ENCODE peak calls at places on chromosomes 12 and 14, in eight cellular contexts. M is iPS DF 6.9; N is left ventricle myocardium inferior; A is Peyer's patch; L is ovary; X is GM23338; S is PC-3; C is naive thymus-derived CD4-positive, alpha-beta T cell. P is an unnamed sample. For H3K4me1, the result is how much of the 10 kb centered on the place peaks cover.

GRCh38 chr12:127507336-127507735 is 759.6 kb upstream of the TMEM132C start:
- DNase-seq in M (no peak), N (no peak), A (no peak), L (no peak), X (no peak), S (no peak), C (no peak), P (no peak)

GRCh38 chr12:87816186-87816585 is 213.0 kb downstream of the C12orf50 start:
- DNase-seq in M (no peak), N (no peak), A (no peak), L (no peak), X (no peak), S (no peak), C (no peak), P (peak)

GRCh38 chr14:106872619-106873446 is 1346.5 kb downstream of the TMEM121 start:
- DNase-seq in M (no peak), N (peak), A (peak), L (peak), X (peak), S (peak), C (peak), P (peak)

GRCh38 chr12:99600388-99600787 is 47.2 kb upstream of the GARIN6 start:
- DNase-seq in M (no peak), N (no peak), A (no peak), L (no peak), X (no peak), S (no peak), C (no peak), P (no peak)

GRCh38 chr12:14554281-14555008 is 13.2 kb downstream of the PLBD1 start:
- DNase-seq in M (no peak), N (peak), A (peak), L (no peak), X (no peak), S (peak), C (no peak), P (peak)

GRCh38 chr12:59149995-59150642 is 229.8 kb upstream of the LRIG3 start:
- DNase-seq in M (peak), N (no peak), A (no peak), L (no peak), X (peak), S (peak), C (no peak), P (peak)

GRCh38 chr14:102805454-102805891 is 28.2 kb downstream of the TRAF3 start:
- DNase-seq in M (no peak), N (no peak), A (no peak), L (no peak), X (no peak), S (peak), C (peak), P (no peak)

GRCh38 chr12:69821441-69822204 is 3.4 kb upstream of the MYRFL start:
- DNase-seq in M (no peak), N (no peak), A (no peak), L (no peak), X (no peak), S (peak), C (no peak), P (peak)

GRCh38 chr14:68688872-68689371 is 103.9 kb downstream of the ZFP36L1 start:
- DNase-seq in M (no peak), N (no peak), A (no peak), L (peak), X (peak), S (peak), C (no peak), P (peak)

GRCh38 chr14:31229638-31230229 is 22.1 kb upstream of the HECTD1 start:
- DNase-seq in M (no peak), N (peak), A (peak), L (peak), X (peak), S (peak), C (no peak), P (peak)

GRCh38 chr12:55724226-55724939 is 4.2 kb downstream of the RDH5 start:
- DNase-seq in M (no peak), N (peak), A (peak), L (peak), X (peak), S (peak), C (peak), P (peak)

GRCh38 chr14:31829256-31829923 is 247.7 kb upstream of the ARHGAP5 start:
- DNase-seq in M (no peak), N (no peak), A (no peak), L (no peak), X (peak), S (peak), C (no peak), P (peak)

GRCh38 chr12:46005151-46005797 is 14.9 kb upstream of the SCAF11 start:
- DNase-seq in M (no peak), N (no peak), A (no peak), L (no peak), X (no peak), S (peak), C (peak), P (peak)

GRCh38 chr14:105249175-105250007 is 1.1 kb downstream of the BTBD6 start:
- DNase-seq in M (no peak), N (no peak), A (no peak), L (peak), X (peak), S (peak), C (no peak), P (peak)

GRCh38 chr12:28993720-28994119 is 155.4 kb upstream of the FAR2 start:
- DNase-seq in M (no peak), N (no peak), A (no peak), L (no peak), X (no peak), S (no peak), C (no peak), P (no peak)

GRCh38 chr14:68585690-68586089 is 207.2 kb downstream of the ZFP36L1 start:
- DNase-seq in M (no peak), N (no peak), A (no peak), L (peak), X (no peak), S (no peak), C (no peak), P (peak)

GRCh38 chr14:69693823-69694729 is 72.9 kb upstream of the SRSF5 start:
- DNase-seq in M (no peak), N (no peak), A (peak), L (peak), X (no peak), S (no peak), C (no peak), P (no peak)

GRCh38 chr14:58846682-58847465 is 209.1 kb downstream of the DACT1 start:
- DNase-seq in M (no peak), N (no peak), A (no peak), L (no peak), X (peak), S (no peak), C (no peak), P (no peak)

GRCh38 chr14:95547626-95548327 is 12.9 kb downstream of the GLRX5 start:
- DNase-seq in M (no peak), N (no peak), A (no peak), L (no peak), X (peak), S (peak), C (no peak), P (no peak)

GRCh38 chr12:90995041-90995440 is 9.7 kb downstream of the EPYC start:
- DNase-seq in M (no peak), N (no peak), A (no peak), L (no peak), X (no peak), S (no peak), C (no peak), P (no peak)

GRCh38 chr14:92600318-92601053 is 86.9 kb downstream of the RIN3 start:
- DNase-seq in M (no peak), N (no peak), A (no peak), L (no peak), X (no peak), S (peak), C (no peak), P (no peak)

GRCh38 chr14:31510222-31510621 is 22.4 kb upstream of the GPR33 start:
- DNase-seq in M (no peak), N (no peak), A (no peak), L (no peak), X (peak), S (peak), C (peak), P (peak)

GRCh38 chr12:115451785-115452736 is 768.1 kb upstream of the TBX3 start:
- DNase-seq in M (no peak), N (peak), A (peak), L (peak), X (peak), S (peak), C (no peak), P (peak)

GRCh38 chr12:70543444-70543843 is 93.8 kb downstream of the PTPRB start:
- DNase-seq in M (no peak), N (no peak), A (no peak), L (no peak), X (peak), S (peak), C (no peak), P (peak)

GRCh38 chr12:57603758-57604453 is 718 bp upstream of the DTX3 start:
- DNase-seq in M (no peak), N (peak), A (no peak), L (peak), X (peak), S (peak), C (no peak), P (no peak)

GRCh38 chr14:78519863-78520262 is 349.7 kb downstream of the NRXN3 start:
- DNase-seq in M (peak), N (no peak), A (no peak), L (no peak), X (peak), S (peak), C (no peak), P (peak)

GRCh38 chr12:89529738-89530137 is 3.9 kb upstream of the POC1B start:
- DNase-seq in M (no peak), N (no peak), A (no peak), L (no peak), X (peak), S (peak), C (peak), P (peak)

GRCh38 chr14:99566009-99566389 is 38.0 kb downstream of the CCDC85C start:
- DNase-seq in M (no peak), N (no peak), A (no peak), L (no peak), X (no peak), S (peak), C (no peak), P (no peak)

GRCh38 chr12:83225806-83226205 is 539.1 kb downstream of the TMTC2 start:
- DNase-seq in M (no peak), N (no peak), A (no peak), L (no peak), X (no peak), S (no peak), C (no peak), P (no peak)

GRCh38 chr12:111753144-111753881 is 13.4 kb upstream of the ALDH2 start:
- DNase-seq in M (peak), N (peak), A (peak), L (peak), X (peak), S (peak), C (no peak), P (peak)

GRCh38 chr12:104958946-104959841 is 1.1 kb upstream of the SLC41A2 start:
- DNase-seq in M (no peak), N (no peak), A (no peak), L (peak), X (peak), S (peak), C (no peak), P (no peak)

GRCh38 chr14:105484069-105484996 is 2.4 kb upstream of the CRIP1 start:
- DNase-seq in M (no peak), N (peak), A (no peak), L (no peak), X (no peak), S (no peak), C (peak), P (no peak)

GRCh38 chr14:35335388-35336092 is 43.4 kb downstream of the PSMA6 start:
- DNase-seq in M (no peak), N (peak), A (peak), L (peak), X (no peak), S (peak), C (no peak), P (no peak)

GRCh38 chr14:35333347-35333730 is 41.2 kb downstream of the PSMA6 start:
- DNase-seq in M (no peak), N (no peak), A (no peak), L (peak), X (peak), S (no peak), C (no peak), P (no peak)

GRCh38 chr14:35331605-35332516 is 39.7 kb downstream of the PSMA6 start:
- DNase-seq in M (no peak), N (no peak), A (peak), L (no peak), X (peak), S (peak), C (no peak), P (no peak)

GRCh38 chr14:35332517-35333346 is 40.5 kb downstream of the PSMA6 start:
- DNase-seq in M (no peak), N (no peak), A (peak), L (no peak), X (peak), S (peak), C (peak), P (no peak)

DNA sequence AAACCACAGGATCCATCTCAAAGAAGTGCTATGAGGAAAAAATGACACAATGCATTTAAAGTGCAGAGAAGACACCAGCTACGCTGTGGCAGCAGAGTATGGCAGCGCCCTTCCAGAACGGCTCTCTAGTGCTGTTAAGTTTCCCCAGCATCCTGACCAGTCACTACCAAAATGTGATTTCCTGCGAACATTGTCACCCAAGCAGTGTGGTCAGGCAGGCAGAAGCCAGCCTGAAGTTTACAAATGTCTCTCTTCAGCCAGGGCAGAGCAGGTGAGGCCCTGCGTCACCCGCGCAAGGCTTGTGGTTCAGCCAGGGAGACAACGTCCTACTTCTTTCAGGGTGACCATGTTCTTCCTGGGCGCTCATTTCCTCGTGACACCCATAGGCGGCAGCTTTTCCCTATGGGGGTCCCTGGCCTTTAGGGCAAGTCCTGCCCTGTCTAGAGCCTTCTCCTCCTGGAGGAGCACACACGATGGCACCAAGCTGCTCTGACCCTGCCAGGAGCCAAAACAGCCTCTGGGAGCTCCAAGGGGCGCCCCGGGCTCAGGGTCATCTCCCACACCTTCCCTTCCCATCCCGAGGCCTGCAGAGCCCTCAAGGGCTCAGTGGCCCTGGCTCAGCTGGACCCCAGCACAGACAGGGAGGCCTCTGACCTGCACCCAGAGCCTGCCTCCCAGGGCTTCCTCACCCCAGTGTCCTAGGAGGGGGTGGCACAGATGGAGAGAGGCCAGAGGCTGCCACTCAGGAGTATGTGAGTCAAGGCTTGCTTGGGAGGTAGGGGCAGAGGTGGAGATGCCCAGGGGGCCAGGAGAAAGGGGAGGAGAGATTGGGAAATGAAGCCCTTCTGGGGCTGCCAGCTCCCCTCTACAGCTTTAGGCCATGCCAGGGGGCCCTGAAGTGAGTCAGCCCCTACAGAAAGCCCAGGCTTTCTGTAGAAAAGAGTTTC is 41.9 kb downstream of the PSMA6 start:
- DNase-seq in M (no peak), N (no peak), A (no peak), L (peak), X (no peak), S (no peak), C (no peak), P (no peak)
- H3K4me1 ChIP-seq in M (under half), N (half or more), A (under half), L (under half), X (under half), S (under half), C (under half), P (under half)

GRCh38 chr12:22544038-22544979 is at the start of gene C2CD5:
- DNase-seq in M (peak), N (peak), A (peak), L (peak), X (peak), S (peak), C (peak), P (peak)
- H3K27ac ChIP-seq in M (no peak), N (peak), A (peak), L (peak), X (peak), S (peak), C (peak), P (peak)

DNA sequence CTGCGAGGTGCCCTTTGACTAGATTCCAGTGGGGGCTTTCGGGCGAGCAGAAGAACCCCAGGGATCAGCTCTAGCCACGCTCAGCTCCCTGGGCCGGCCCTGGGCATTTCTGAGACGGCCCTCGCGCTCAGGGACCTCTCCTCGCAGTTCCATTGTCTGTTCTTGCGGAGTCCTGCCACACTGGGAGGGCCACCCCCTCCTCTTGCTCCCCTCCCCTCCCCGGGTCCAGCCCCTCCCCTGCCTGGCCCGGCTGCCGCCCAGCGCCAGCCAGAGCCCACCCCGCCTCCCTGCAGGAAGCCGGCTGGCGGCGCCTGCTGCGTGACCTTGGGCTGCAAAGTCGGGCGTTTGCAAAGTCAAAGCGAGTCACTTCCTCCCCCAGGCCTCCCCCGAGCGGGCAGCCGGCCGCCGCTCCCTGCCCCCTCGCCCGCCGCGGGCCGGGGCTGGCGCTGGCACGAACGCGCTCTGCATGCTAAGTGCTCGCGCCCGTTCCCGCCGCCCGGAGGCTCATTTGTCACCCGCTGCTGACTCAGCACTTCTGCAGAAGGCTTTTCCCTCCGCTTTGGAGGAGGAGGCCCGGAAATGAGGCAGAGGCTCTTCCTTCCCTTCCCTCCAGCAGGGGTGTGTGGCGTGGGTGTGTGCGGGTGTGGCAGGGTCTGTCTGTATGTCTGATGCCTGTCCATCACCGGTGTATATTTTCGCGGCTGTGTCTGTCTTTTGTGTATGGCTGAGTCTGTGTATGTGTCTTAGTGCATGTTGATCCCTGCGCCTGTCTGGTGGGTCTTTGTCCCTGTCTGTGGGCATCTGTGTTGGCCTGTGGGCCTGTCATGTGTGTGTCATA is 72.0 kb downstream of the IRF2BPL start:
- DNase-seq in M (peak), N (peak), A (peak), L (peak), X (peak), S (peak), C (peak), P (peak)
- H3K4me1 ChIP-seq in M (under half), N (half or more), A (under half), L (under half), X (half or more), S (half or more), C (under half), P (half or more)

GRCh38 chr14:75578099-75578785 is at the start of gene FLVCR2:
- DNase-seq in M (no peak), N (peak), A (peak), L (peak), X (peak), S (peak), C (peak), P (peak)
- H3K27ac ChIP-seq in M (no peak), N (peak), A (peak), L (peak), X (peak), S (no peak), C (peak), P (no peak)

GRCh38 chr12:6199531-6200265 is 502 bp upstream of the CD9 start:
- DNase-seq in M (no peak), N (no peak), A (peak), L (peak), X (peak), S (peak), C (no peak), P (no peak)

GRCh38 chr12:6195665-6196535 is 4.3 kb upstream of the CD9 start:
- DNase-seq in M (no peak), N (peak), A (peak), L (peak), X (peak), S (peak), C (peak), P (peak)

GRCh38 chr12:6198556-6198955 is 1.6 kb upstream of the CD9 start:
- DNase-seq in M (no peak), N (no peak), A (peak), L (no peak), X (no peak), S (no peak), C (no peak), P (no peak)

GRCh38 chr12:6199211-6199530 is 1.0 kb upstream of the CD9 start:
- DNase-seq in M (no peak), N (no peak), A (peak), L (no peak), X (no peak), S (no peak), C (no peak), P (no peak)

GRCh38 chr12:6197996-6198395 is 2.2 kb upstream of the CD9 start:
- DNase-seq in M (no peak), N (no peak), A (peak), L (no peak), X (peak), S (no peak), C (no peak), P (no peak)
- H3K4me1 ChIP-seq in M (under half), N (under half), A (under half), L (under half), X (half or more), S (under half), C (under half), P (under half)

GRCh38 chr12:110556705-110557104 is 26.4 kb downstream of the PPTC7 start:
- DNase-seq in M (no peak), N (no peak), A (no peak), L (no peak), X (no peak), S (no peak), C (no peak), P (no peak)
- H3K27ac ChIP-seq in M (no peak), N (peak), A (no peak), L (no peak), X (no peak), S (no peak), C (no peak), P (peak)

GRCh38 chr12:6768385-6769002 is 2.3 kb downstream of the PTMS start:
- DNase-seq in M (no peak), N (no peak), A (no peak), L (no peak), X (peak), S (no peak), C (no peak), P (peak)

GRCh38 chr12:6767592-6768384 is 1.6 kb downstream of the PTMS start:
- DNase-seq in M (no peak), N (no peak), A (no peak), L (no peak), X (peak), S (peak), C (no peak), P (peak)

GRCh38 chr12:6765634-6766581 is at the start of gene PTMS:
- DNase-seq in M (no peak), N (peak), A (peak), L (peak), X (peak), S (peak), C (no peak), P (peak)

GRCh38 chr12:6766651-6767300 is 613 bp downstream of the PTMS start:
- DNase-seq in M (no peak), N (peak), A (peak), L (peak), X (peak), S (peak), C (peak), P (peak)

DNA sequence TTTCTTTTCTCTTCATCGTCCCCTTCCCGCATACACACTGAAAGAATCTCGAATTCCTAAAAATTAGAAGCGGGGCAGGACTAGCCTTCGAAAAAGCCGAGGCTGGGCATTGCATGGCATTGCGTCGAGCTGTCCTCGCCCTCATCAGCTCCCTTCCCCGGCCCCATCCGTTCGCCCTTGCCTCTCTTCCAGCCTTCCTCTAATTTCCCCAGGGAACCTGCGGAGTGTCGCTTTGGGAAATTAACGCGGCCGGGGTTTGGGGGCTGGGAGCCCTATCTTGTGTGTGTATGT is 1.1 kb downstream of the PTMS start:
- DNase-seq in M (no peak), N (no peak), A (no peak), L (no peak), X (peak), S (no peak), C (no peak), P (peak)
- H3K4me1 ChIP-seq in M (under half), N (half or more), A (under half), L (under half), X (under half), S (under half), C (under half), P (under half)

GRCh38 chr12:124525927-124526692 is 41.3 kb downstream of the NCOR2 start:
- DNase-seq in M (no peak), N (no peak), A (no peak), L (no peak), X (no peak), S (no peak), C (no peak), P (no peak)
- H3K27ac ChIP-seq in M (no peak), N (peak), A (no peak), L (peak), X (no peak), S (no peak), C (no peak), P (peak)